ENCODE peak calls at places on chromosomes 1 and 21, in seven cellular contexts. X, O, D, I, M, K and S are unnamed samples.

GRCh38 chr21:34801519-34802132 is 132.8 kb downstream of the CLIC6 start:
- DNase-seq in K (no peak), M (no peak), O (peak; percentile 8), I (no peak), X (no peak), D (no peak), S (no peak)

GRCh38 chr1:153626929-153627796 is at the start of gene S100A13:
- DNase-seq in I (peak; percentile 85), M (no peak), D (peak; percentile 92), K (peak; percentile 63), O (no peak), X (peak; percentile 85), S (no peak)

GRCh38 chr1:52476943-52477342 is 72.5 kb downstream of the PRPF38A start:
- DNase-seq in M (no peak), O (no peak), K (no peak), D (no peak), X (no peak), I (no peak), S (no peak)

GRCh38 chr1:39385067-39385988 is 106.1 kb upstream of the BMP8A start:
- DNase-seq in D (no peak), I (no peak), M (no peak), O (no peak), K (no peak), X (no peak), S (no peak)

GRCh38 chr1:156947127-156947526 is 26.7 kb downstream of the LRRC71 start:
- DNase-seq in D (peak; percentile 78), M (no peak), K (no peak), X (no peak), I (no peak), O (no peak), S (no peak)

GRCh38 chr1:17574502-17574901 is 35.0 kb downstream of the ARHGEF10L start:
- DNase-seq in X (no peak), I (no peak), M (no peak), D (no peak), O (no peak), K (no peak), S (peak; percentile 11)

GRCh38 chr21:17688912-17689874 is 76.5 kb upstream of the BTG3 start:
- DNase-seq in D (no peak), O (peak; percentile 22), K (peak; percentile 31), I (peak; percentile 28), M (peak; percentile 13), X (no peak), S (peak; percentile 37)

GRCh38 chr1:237111807-237112206 is 69.8 kb downstream of the RYR2 start:
- DNase-seq in X (no peak), I (no peak), D (no peak), M (no peak), K (no peak), O (no peak), S (no peak)

GRCh38 chr1:44401256-44402228 is 3.5 kb upstream of the RNF220 start:
- DNase-seq in O (no peak), D (no peak), K (no peak), X (no peak), I (no peak), M (no peak), S (no peak)

GRCh38 chr1:5485968-5486665 is 506.1 kb downstream of the NPHP4 start:
- DNase-seq in I (no peak), K (no peak), X (no peak), D (no peak), O (no peak), M (no peak), S (no peak)

GRCh38 chr1:5342172-5342571 is 650.1 kb downstream of the NPHP4 start:
- DNase-seq in D (peak; percentile 47), O (no peak), X (no peak), K (no peak), I (no peak), M (no peak), S (no peak)

GRCh38 chr1:205480349-205481278 is 23.9 kb upstream of the CDK18 start:
- DNase-seq in X (no peak), K (no peak), D (no peak), M (no peak), O (peak; percentile 30), I (no peak), S (no peak)

GRCh38 chr1:228081144-228081543 is 1.4 kb upstream of the ARF1 start:
- DNase-seq in K (no peak), D (no peak), I (peak; percentile 5), X (no peak), M (no peak), O (no peak), S (no peak)

GRCh38 chr21:38802050-38803026 is 3.4 kb upstream of the ETS2 start:
- DNase-seq in D (no peak), M (no peak), O (no peak), X (no peak), K (no peak), I (no peak), S (no peak)

GRCh38 chr1:180926164-180926981 is 13.7 kb downstream of the KIAA1614 start:
- DNase-seq in K (peak; percentile 73), O (peak; percentile 3), M (no peak), X (no peak), D (no peak), I (peak; percentile 37), S (peak; percentile 58)

GRCh38 chr1:147052677-147053076 is 114.6 kb downstream of the NBPF12 start:
- DNase-seq in M (no peak), D (no peak), K (no peak), X (no peak), I (no peak), O (no peak), S (no peak)

GRCh38 chr1:212166296-212167039 is 118.7 kb upstream of the PPP2R5A start:
- DNase-seq in I (no peak), X (no peak), D (no peak), M (no peak), K (no peak), O (no peak), S (no peak)

GRCh38 chr1:67372136-67372535 is 58.1 kb downstream of the SERBP1 start:
- DNase-seq in O (no peak), M (no peak), K (no peak), I (no peak), D (no peak), X (no peak), S (no peak)

GRCh38 chr1:156815307-156815826 is 1.3 kb downstream of the SH2D2A start:
- DNase-seq in I (peak; percentile 38), O (no peak), K (no peak), X (no peak), M (no peak), D (no peak), S (no peak)

GRCh38 chr21:45164124-45164511 is 89.7 kb downstream of the ADARB1 start:
- DNase-seq in O (no peak), X (no peak), K (no peak), D (no peak), I (no peak), M (no peak), S (no peak)

GRCh38 chr1:104636581-104636980 is 886.9 kb downstream of the AMY1C start:
- DNase-seq in D (no peak), I (no peak), K (no peak), O (no peak), M (no peak), X (no peak), S (no peak)

GRCh38 chr1:235331391-235331790 is 3.0 kb downstream of the GGPS1 start:
- DNase-seq in X (no peak), D (no peak), I (no peak), K (no peak), O (no peak), M (no peak), S (no peak)

GRCh38 chr1:112870887-112871646 is 84.9 kb downstream of the SLC16A1 start:
- DNase-seq in X (no peak), D (no peak), I (no peak), O (no peak), M (no peak), K (no peak), S (no peak)

GRCh38 chr1:243693764-243694163 is 156.3 kb downstream of the AKT3 start:
- DNase-seq in D (no peak), M (no peak), K (no peak), X (no peak), I (no peak), O (no peak), S (no peak)

GRCh38 chr1:219837994-219838294 is 90.4 kb downstream of the SLC30A10 start:
- DNase-seq in K (no peak), M (no peak), O (no peak), X (no peak), I (no peak), D (no peak), S (no peak)

GRCh38 chr1:9443913-9444445 is 95.3 kb upstream of the SLC25A33 start:
- DNase-seq in X (no peak), O (no peak), I (no peak), M (no peak), K (no peak), D (no peak), S (no peak)